ENCODE peak calls at places on chromosome 19, in ten cellular contexts. G, P, O, T, K, H, S, W, Z and F are unnamed samples. For H3K4me1, the result is how much of the 10 kb centered on the place peaks cover.

GRCh38 chr19:4295972-4296771 is 6.0 kb downstream of the TMIGD2 start:
- DNase-seq in O (no peak), G (peak), K (no peak), S (no peak), Z (no peak), P (no peak), H (no peak), T (no peak), W (peak), F (no peak)

GRCh38 chr19:18306903-18307681 is 15.8 kb downstream of the LSM4 start:
- DNase-seq in H (no peak), P (no peak), G (no peak), S (no peak), T (no peak), W (peak), K (no peak), Z (no peak), O (no peak), F (no peak)

GRCh38 chr19:43625918-43626579 is 6.6 kb upstream of the ZNF428 start:
- DNase-seq in T (no peak), S (no peak), P (peak), K (no peak), O (no peak), H (no peak), G (no peak), W (peak), Z (no peak), F (no peak)

GRCh38 chr19:55536951-55537740 is at the start of gene SBK2:
- DNase-seq in Z (no peak), H (no peak), P (peak), T (no peak), W (peak), O (no peak), S (no peak), G (no peak), K (no peak), F (no peak)

GRCh38 chr19:5093297-5093858 is 124.5 kb downstream of the KDM4B start:
- DNase-seq in T (no peak), H (no peak), Z (no peak), S (no peak), O (no peak), G (no peak), K (no peak), P (peak), W (no peak), F (no peak)

GRCh38 chr19:3565177-3565576 is 7.6 kb upstream of the HMG20B start:
- DNase-seq in W (no peak), T (no peak), H (no peak), Z (no peak), K (no peak), P (no peak), G (peak), S (no peak), O (no peak), F (no peak)

GRCh38 chr19:4375620-4376228 is 24.6 kb downstream of the SH3GL1 start:
- DNase-seq in H (peak), K (no peak), T (no peak), S (no peak), G (peak), W (peak), O (no peak), Z (no peak), P (peak), F (no peak)

GRCh38 chr19:13095393-13095784 is 7.3 kb downstream of the LYL1 start:
- DNase-seq in T (no peak), S (no peak), O (no peak), H (no peak), Z (no peak), W (peak), K (no peak), P (peak), G (no peak), F (no peak)

GRCh38 chr19:4206818-4207484 is 22.4 kb upstream of the EBI3 start:
- DNase-seq in Z (no peak), K (no peak), P (no peak), S (no peak), H (no peak), O (no peak), W (peak), T (no peak), G (peak), F (no peak)

GRCh38 chr19:43639507-43640423 is at the start of gene CADM4:
- DNase-seq in S (no peak), T (peak), O (no peak), H (peak), Z (no peak), P (peak), K (no peak), W (peak), G (no peak), F (peak)

GRCh38 chr19:1474011-1474764 is 4.8 kb downstream of the C19orf25 start:
- DNase-seq in H (no peak), G (peak), O (no peak), K (no peak), W (no peak), S (no peak), T (no peak), Z (no peak), P (no peak), F (no peak)

DNA sequence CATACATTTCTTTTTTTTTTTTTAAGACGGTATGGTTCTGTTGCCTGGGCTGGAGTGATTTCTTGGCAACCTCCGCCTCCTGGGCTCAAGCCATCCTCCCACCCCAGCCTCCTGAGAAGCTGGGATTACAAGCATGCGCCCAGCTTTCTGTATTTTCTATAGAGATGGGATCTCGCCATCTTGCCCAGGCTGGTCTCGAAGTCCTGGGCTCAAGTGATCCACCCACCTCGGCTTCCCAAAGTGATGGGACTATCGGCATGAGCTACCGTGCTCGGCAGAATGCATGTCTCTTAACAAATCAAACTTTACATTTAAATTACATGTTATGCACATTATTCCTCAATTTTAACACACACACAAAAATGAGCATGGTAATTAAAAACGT is 1.2 kb downstream of the NDUFA13 start:
- DNase-seq in Z (no peak), O (no peak), K (no peak), T (no peak), G (no peak), W (no peak), P (no peak), S (no peak), H (no peak), F (no peak)
- H3K4me3 ChIP-seq in Z (peak), O (peak), K (no peak), T (no peak), G (peak), W (peak), P (peak), S (peak), H (no peak), F (no peak)

GRCh38 chr19:37306383-37306963 is 64.4 kb upstream of the ZNF527 start:
- DNase-seq in W (no peak), Z (no peak), G (no peak), K (no peak), P (no peak), T (no peak), H (no peak), O (no peak), S (no peak), F (no peak)

GRCh38 chr19:37304190-37304883 is 66.6 kb upstream of the ZNF527 start:
- DNase-seq in T (no peak), G (no peak), W (no peak), K (no peak), Z (no peak), P (peak), H (peak), S (no peak), O (no peak), F (no peak)

GRCh38 chr19:37313335-37313627 is 57.6 kb upstream of the ZNF527 start:
- DNase-seq in Z (no peak), T (no peak), O (no peak), P (no peak), H (no peak), S (no peak), G (no peak), W (no peak), K (no peak), F (no peak)

GRCh38 chr19:37304884-37305255 is 66.0 kb upstream of the ZNF527 start:
- DNase-seq in O (no peak), S (no peak), W (no peak), T (no peak), K (no peak), P (no peak), Z (no peak), G (no peak), H (no peak), F (no peak)

GRCh38 chr19:37309834-37310575 is 60.9 kb upstream of the ZNF527 start:
- DNase-seq in W (peak), T (no peak), O (no peak), G (no peak), H (no peak), S (no peak), K (no peak), P (no peak), Z (no peak), F (no peak)
- TF ChIP-seq CTCF in W (peak), T (no peak), O (peak), G (no peak), H (no peak), S (no peak), K (no peak), P (peak), Z (no peak), F (peak)

GRCh38 chr19:33286899-33287298 is 15.4 kb downstream of the CEBPA start:
- DNase-seq in S (no peak), Z (no peak), P (no peak), T (no peak), K (no peak), G (no peak), W (no peak), O (no peak), H (no peak), F (no peak)

GRCh38 chr19:33283578-33283977 is 18.8 kb downstream of the CEBPA start:
- DNase-seq in O (no peak), W (no peak), Z (no peak), K (no peak), G (no peak), P (no peak), T (no peak), S (no peak), H (no peak), F (no peak)

GRCh38 chr19:33285441-33285927 is 16.9 kb downstream of the CEBPA start:
- DNase-seq in P (no peak), W (no peak), S (no peak), O (no peak), K (no peak), G (no peak), T (no peak), Z (no peak), H (no peak), F (no peak)

GRCh38 chr19:33284146-33284643 is 18.1 kb downstream of the CEBPA start:
- DNase-seq in T (no peak), S (no peak), H (no peak), Z (no peak), K (no peak), G (no peak), W (no peak), O (no peak), P (no peak), F (no peak)

DNA sequence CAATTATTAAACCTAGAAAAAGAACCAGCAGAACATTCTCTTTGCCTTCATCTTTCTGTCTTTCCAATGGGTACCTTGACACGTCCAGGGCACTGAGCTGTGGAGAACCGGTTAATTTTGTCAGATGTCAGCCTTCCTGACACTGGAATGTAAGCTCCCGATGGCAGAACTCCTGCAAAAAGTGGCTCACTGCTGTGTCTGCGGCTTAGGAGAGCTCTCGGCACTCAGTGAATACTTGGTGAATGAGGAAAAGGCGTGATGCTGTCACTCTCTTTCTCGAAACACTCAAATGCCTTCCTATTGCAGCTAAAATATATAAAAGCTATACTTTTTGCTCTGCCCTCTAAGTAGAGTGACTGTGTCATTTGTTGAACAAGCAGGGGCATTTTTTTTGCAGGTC is 17.6 kb downstream of the CEBPA start:
- DNase-seq in H (no peak), T (no peak), K (no peak), Z (no peak), G (no peak), O (no peak), P (peak), W (no peak), S (no peak), F (no peak)
- H3K4me1 ChIP-seq in H (under half), T (under half), K (under half), Z (under half), G (under half), O (under half), P (under half), W (under half), S (under half), F (under half)

GRCh38 chr19:19407640-19407933 is 2.1 kb downstream of the GATAD2A start:
- DNase-seq in G (no peak), P (peak), T (no peak), K (no peak), O (no peak), H (no peak), W (no peak), S (no peak), Z (no peak), F (no peak)
- H3K4me3 ChIP-seq in G (peak), P (peak), T (peak), K (no peak), O (no peak), H (peak), W (peak), S (peak), Z (peak), F (peak)

GRCh38 chr19:52570005-52570861 is at the start of gene ZNF701:
- DNase-seq in O (peak), G (peak), W (peak), K (peak), H (peak), S (peak), P (peak), T (peak), Z (peak), F (peak)
- TF ChIP-seq CTCF in O (no peak), G (no peak), W (peak), K (no peak), H (peak), S (peak), P (peak), T (peak), Z (peak), F (peak)

GRCh38 chr19:44907613-44908012 is 2.0 kb downstream of the APOE start:
- DNase-seq in W (no peak), Z (no peak), O (no peak), K (no peak), G (no peak), H (no peak), P (no peak), S (no peak), T (no peak), F (no peak)
- H3K4me1 ChIP-seq in W (under half), Z (under half), O (under half), K (under half), G (under half), H (under half), P (under half), S (under half), T (under half), F (under half)

GRCh38 chr19:6970478-6970877 is 50.8 kb downstream of the MBD3L2B start:
- DNase-seq in P (no peak), K (no peak), G (no peak), T (no peak), H (no peak), S (no peak), W (no peak), O (no peak), Z (no peak), F (no peak)
- H3K4me3 ChIP-seq in P (no peak), K (no peak), G (no peak), T (no peak), H (no peak), S (no peak), W (no peak), O (no peak), Z (no peak), F (no peak)

GRCh38 chr19:7682175-7682855 is 1.7 kb downstream of the TRAPPC5 start:
- DNase-seq in O (no peak), G (no peak), H (no peak), S (no peak), P (no peak), T (no peak), Z (no peak), K (no peak), W (peak), F (no peak)

GRCh38 chr19:7679017-7679720 is 1.5 kb upstream of the TRAPPC5 start:
- DNase-seq in H (no peak), Z (no peak), W (no peak), P (no peak), S (no peak), G (no peak), K (no peak), O (no peak), T (no peak), F (peak)

GRCh38 chr19:7679771-7680605 is 645 bp upstream of the TRAPPC5 start:
- DNase-seq in P (no peak), T (no peak), O (no peak), K (no peak), S (no peak), Z (no peak), W (peak), H (no peak), G (no peak), F (no peak)

GRCh38 chr19:7680606-7681335 is at the start of gene TRAPPC5:
- DNase-seq in Z (peak), O (no peak), G (peak), S (no peak), P (peak), H (peak), W (peak), T (peak), K (peak), F (peak)

DNA sequence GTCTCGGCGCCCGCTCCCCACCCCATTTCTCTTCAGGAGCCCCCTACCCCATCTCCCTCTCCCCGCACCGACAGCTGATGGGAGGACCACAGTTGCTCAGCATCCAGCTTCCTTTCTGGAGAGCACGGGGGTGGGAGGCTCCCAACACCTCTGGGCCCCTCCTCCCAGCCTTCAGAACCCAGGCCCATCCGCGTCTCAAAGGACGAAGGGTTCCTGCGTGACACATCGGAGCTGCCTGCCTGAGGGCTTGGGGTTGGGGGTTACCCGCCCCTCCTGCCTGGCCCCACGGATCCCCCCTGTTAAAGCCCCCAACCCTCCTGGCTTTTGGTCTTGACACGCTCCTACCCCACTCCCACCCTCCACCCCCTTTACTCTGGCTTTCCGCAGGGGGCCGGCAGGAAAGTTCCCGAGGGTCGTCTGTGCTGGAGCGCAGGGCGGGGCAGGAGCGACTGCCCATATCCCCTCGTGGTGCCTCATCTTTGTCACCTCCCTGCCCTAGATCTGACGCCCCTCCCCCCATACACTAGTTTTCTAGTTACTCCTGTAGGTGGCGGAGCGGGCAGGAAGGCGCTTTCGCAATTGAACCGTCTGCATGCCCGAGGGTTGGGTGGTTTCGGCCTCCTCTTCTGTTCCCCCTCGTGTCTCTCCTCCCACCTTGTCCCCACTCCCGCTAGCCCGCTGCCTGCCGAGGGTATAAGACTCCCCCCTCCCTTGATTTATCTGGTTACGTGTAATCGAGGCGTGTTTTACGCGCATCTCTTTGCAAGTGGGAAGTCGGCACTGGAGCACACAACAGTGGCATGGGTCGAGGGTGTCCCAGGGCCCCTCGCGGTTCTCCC is 922 bp downstream of the TRAPPC5 start:
- DNase-seq in K (peak), T (peak), P (peak), W (peak), H (peak), O (no peak), Z (peak), S (peak), G (peak), F (peak)
- TF ChIP-seq CTCF in K (peak), T (peak), P (peak), W (no peak), H (peak), O (no peak), Z (peak), S (peak), G (peak), F (peak)

GRCh38 chr19:50330365-50331078 is 1.3 kb upstream of the KCNC3 start:
- DNase-seq in P (peak), K (peak), Z (peak), H (peak), O (no peak), W (peak), S (no peak), G (peak), T (peak), F (peak)
- H3K4me1 ChIP-seq in P (under half), K (under half), Z (under half), H (under half), O (under half), W (under half), S (half or more), G (under half), T (under half), F (half or more)

GRCh38 chr19:15430526-15431120 is 11.8 kb upstream of the AKAP8L start:
- DNase-seq in K (no peak), W (no peak), G (no peak), H (no peak), P (no peak), Z (no peak), T (no peak), S (no peak), O (no peak), F (no peak)
- H3K4me3 ChIP-seq in K (peak), W (no peak), G (peak), H (no peak), P (no peak), Z (peak), T (no peak), S (peak), O (no peak), F (no peak)